ENCODE peak calls at places on chromosomes 2 and 18, in six cellular contexts. One of them, this sample, is unnamed.

GRCh38 chr2:192072778-192073177 is 122.0 kb downstream of the TMEFF2 start:
- DNase-seq in T-cell: no peak
- DNase-seq in astrocyte: no peak
- DNase-seq in RPMI7951: no peak
- DNase-seq in aorta: no peak
- DNase-seq in GM13977: no peak
- DNase-seq in this sample: no peak

GRCh38 chr18:29172151-29173015 is 995.5 kb upstream of the CDH2 start:
- DNase-seq in T-cell: no peak
- DNase-seq in astrocyte: no peak
- DNase-seq in RPMI7951: no peak
- DNase-seq in aorta: no peak
- DNase-seq in GM13977: no peak
- DNase-seq in this sample: no peak

GRCh38 chr2:240302933-240303332 is 132.5 kb upstream of the GPC1 start:
- DNase-seq in T-cell: no peak
- DNase-seq in astrocyte: no peak
- DNase-seq in RPMI7951: no peak
- DNase-seq in aorta: no peak
- DNase-seq in GM13977: no peak
- DNase-seq in this sample: no peak

GRCh38 chr2:190607657-190608357 is 41.1 kb upstream of the NAB1 start:
- DNase-seq in T-cell: no peak
- DNase-seq in astrocyte: peak
- DNase-seq in RPMI7951: peak
- DNase-seq in aorta: no peak
- DNase-seq in GM13977: no peak
- DNase-seq in this sample: no peak

GRCh38 chr2:165535443-165535842 is 65.9 kb downstream of the CSRNP3 start:
- DNase-seq in T-cell: no peak
- DNase-seq in astrocyte: no peak
- DNase-seq in RPMI7951: no peak
- DNase-seq in aorta: no peak
- DNase-seq in GM13977: no peak
- DNase-seq in this sample: no peak

GRCh38 chr18:51617572-51618260 is 420.2 kb upstream of the MEX3C start:
- DNase-seq in T-cell: no peak
- DNase-seq in astrocyte: no peak
- DNase-seq in RPMI7951: no peak
- DNase-seq in aorta: no peak
- DNase-seq in GM13977: no peak
- DNase-seq in this sample: no peak

GRCh38 chr2:157173740-157174184 is 83.7 kb upstream of the GALNT5 start:
- DNase-seq in T-cell: no peak
- DNase-seq in astrocyte: peak
- DNase-seq in RPMI7951: peak
- DNase-seq in aorta: no peak
- DNase-seq in GM13977: no peak
- DNase-seq in this sample: no peak

GRCh38 chr2:31467426-31467825 is 52.9 kb upstream of the XDH start:
- DNase-seq in T-cell: no peak
- DNase-seq in astrocyte: no peak
- DNase-seq in RPMI7951: no peak
- DNase-seq in aorta: no peak
- DNase-seq in GM13977: no peak
- DNase-seq in this sample: no peak

GRCh38 chr18:69974365-69974764 is 26.7 kb upstream of the CD226 start:
- DNase-seq in T-cell: no peak
- DNase-seq in astrocyte: peak
- DNase-seq in RPMI7951: peak
- DNase-seq in aorta: no peak
- DNase-seq in GM13977: no peak
- DNase-seq in this sample: no peak

GRCh38 chr18:63850010-63850409 is 37.5 kb upstream of the SERPINB2 start:
- DNase-seq in T-cell: no peak
- DNase-seq in astrocyte: no peak
- DNase-seq in RPMI7951: peak
- DNase-seq in aorta: no peak
- DNase-seq in GM13977: peak
- DNase-seq in this sample: no peak

GRCh38 chr2:151774506-151774905 is 40.2 kb upstream of the NEB start:
- DNase-seq in T-cell: no peak
- DNase-seq in astrocyte: peak
- DNase-seq in RPMI7951: peak
- DNase-seq in aorta: no peak
- DNase-seq in GM13977: no peak
- DNase-seq in this sample: no peak

GRCh38 chr2:10755621-10756020 is 34.2 kb downstream of the ATP6V1C2 start:
- DNase-seq in T-cell: no peak
- DNase-seq in astrocyte: no peak
- DNase-seq in RPMI7951: no peak
- DNase-seq in aorta: no peak
- DNase-seq in GM13977: no peak
- DNase-seq in this sample: no peak

GRCh38 chr2:46979611-46980010 is 64.0 kb upstream of the MCFD2 start:
- DNase-seq in T-cell: peak
- DNase-seq in astrocyte: no peak
- DNase-seq in RPMI7951: no peak
- DNase-seq in aorta: no peak
- DNase-seq in GM13977: no peak
- DNase-seq in this sample: peak

GRCh38 chr2:229980440-229981184 is 58.3 kb downstream of the FBXO36 start:
- DNase-seq in T-cell: no peak
- DNase-seq in astrocyte: peak
- DNase-seq in RPMI7951: peak
- DNase-seq in aorta: peak
- DNase-seq in GM13977: peak
- DNase-seq in this sample: no peak

GRCh38 chr18:75698861-75699260 is 271.4 kb upstream of the SMIM21 start:
- DNase-seq in T-cell: no peak
- DNase-seq in astrocyte: no peak
- DNase-seq in RPMI7951: peak
- DNase-seq in aorta: no peak
- DNase-seq in GM13977: no peak
- DNase-seq in this sample: no peak

GRCh38 chr2:56123538-56123937 is 60.3 kb upstream of the CCDC85A start:
- DNase-seq in T-cell: no peak
- DNase-seq in astrocyte: no peak
- DNase-seq in RPMI7951: no peak
- DNase-seq in aorta: no peak
- DNase-seq in GM13977: no peak
- DNase-seq in this sample: no peak

GRCh38 chr2:202717598-202718310 is 83.0 kb downstream of the FAM117B start:
- DNase-seq in T-cell: no peak
- DNase-seq in astrocyte: no peak
- DNase-seq in RPMI7951: peak
- DNase-seq in aorta: no peak
- DNase-seq in GM13977: no peak
- DNase-seq in this sample: no peak

GRCh38 chr2:163692611-163693482 is 43.0 kb downstream of the FIGN start:
- DNase-seq in T-cell: no peak
- DNase-seq in astrocyte: no peak
- DNase-seq in RPMI7951: no peak
- DNase-seq in aorta: no peak
- DNase-seq in GM13977: no peak
- DNase-seq in this sample: no peak

GRCh38 chr2:10234013-10234306 is 68.7 kb upstream of the HPCAL1 start:
- DNase-seq in T-cell: no peak
- DNase-seq in astrocyte: no peak
- DNase-seq in RPMI7951: no peak
- DNase-seq in aorta: no peak
- DNase-seq in GM13977: no peak
- DNase-seq in this sample: no peak

GRCh38 chr18:32138332-32138731 is 46.7 kb downstream of the RNF138 start:
- DNase-seq in T-cell: no peak
- DNase-seq in astrocyte: peak
- DNase-seq in RPMI7951: no peak
- DNase-seq in aorta: no peak
- DNase-seq in GM13977: no peak
- DNase-seq in this sample: no peak

GRCh38 chr2:32355976-32356734 is 668 bp upstream of the BIRC6 start:
- DNase-seq in T-cell: no peak
- DNase-seq in astrocyte: peak
- DNase-seq in RPMI7951: no peak
- DNase-seq in aorta: no peak
- DNase-seq in GM13977: no peak
- DNase-seq in this sample: no peak